ENCODE peak calls at places on chromosomes 3 and 15, in ten cellular contexts. One of them, this sample, is unnamed.

GRCh38 chr3:117441851-117442250 is 732.3 kb downstream of the TUSC7 start:
- DNase-seq in ELR: no peak
- DNase-seq in HTR-8/SVneo: no peak
- DNase-seq in HFF-Myc: no peak
- DNase-seq in AG08396: no peak
- DNase-seq in AG08395: no peak
- DNase-seq in CD4-positive, alpha-beta T cell: no peak
- DNase-seq in T47D: no peak
- DNase-seq in activated B cell treated with CpG ODN at 0.5 μM for 24 hours: no peak
- DNase-seq in stimulated activated CD4-positive, alpha-beta T cell treated with anti-CD3 and anti-CD28 coated beads, Interleukin-2, amount 100 ng/mL, for 48 hours: no peak
- DNase-seq in this sample: no peak

GRCh38 chr3:37766797-37767776 is 94.6 kb upstream of the CTDSPL start:
- DNase-seq in CD4-positive, alpha-beta T cell: no peak
- DNase-seq in AG08396: no peak
- DNase-seq in ELR: no peak
- DNase-seq in T47D: no peak
- DNase-seq in AG08395: no peak
- DNase-seq in activated B cell treated with CpG ODN at 0.5 μM for 24 hours: no peak
- DNase-seq in HFF-Myc: no peak
- DNase-seq in stimulated activated CD4-positive, alpha-beta T cell treated with anti-CD3 and anti-CD28 coated beads, Interleukin-2, amount 100 ng/mL, for 48 hours: no peak
- DNase-seq in HTR-8/SVneo: no peak
- DNase-seq in this sample: no peak

GRCh38 chr15:26852980-26853379 is 13.9 kb upstream of the GABRA5 start:
- DNase-seq in HFF-Myc: no peak
- DNase-seq in ELR: no peak
- DNase-seq in stimulated activated CD4-positive, alpha-beta T cell treated with anti-CD3 and anti-CD28 coated beads, Interleukin-2, amount 100 ng/mL, for 48 hours: no peak
- DNase-seq in HTR-8/SVneo: no peak
- DNase-seq in activated B cell treated with CpG ODN at 0.5 μM for 24 hours: no peak
- DNase-seq in AG08395: no peak
- DNase-seq in AG08396: no peak
- DNase-seq in T47D: no peak
- DNase-seq in CD4-positive, alpha-beta T cell: no peak
- DNase-seq in this sample: no peak

GRCh38 chr15:61084944-61085367 is 144.1 kb downstream of the RORA start:
- DNase-seq in AG08395: peak; percentile 20
- DNase-seq in CD4-positive, alpha-beta T cell: no peak
- DNase-seq in AG08396: no peak
- DNase-seq in HFF-Myc: no peak
- DNase-seq in stimulated activated CD4-positive, alpha-beta T cell treated with anti-CD3 and anti-CD28 coated beads, Interleukin-2, amount 100 ng/mL, for 48 hours: no peak
- DNase-seq in ELR: no peak
- DNase-seq in HTR-8/SVneo: no peak
- DNase-seq in activated B cell treated with CpG ODN at 0.5 μM for 24 hours: no peak
- DNase-seq in T47D: no peak
- DNase-seq in this sample: no peak

GRCh38 chr3:160796813-160797164 is 40.8 kb downstream of the PPM1L start:
- DNase-seq in HFF-Myc: no peak
- DNase-seq in stimulated activated CD4-positive, alpha-beta T cell treated with anti-CD3 and anti-CD28 coated beads, Interleukin-2, amount 100 ng/mL, for 48 hours: no peak
- DNase-seq in HTR-8/SVneo: no peak
- DNase-seq in ELR: no peak
- DNase-seq in AG08396: no peak
- DNase-seq in AG08395: no peak
- DNase-seq in T47D: peak; percentile 21
- DNase-seq in activated B cell treated with CpG ODN at 0.5 μM for 24 hours: no peak
- DNase-seq in CD4-positive, alpha-beta T cell: no peak
- DNase-seq in this sample: no peak

GRCh38 chr3:170839518-170840100 is 30.4 kb downstream of the RPL22L1 start:
- DNase-seq in CD4-positive, alpha-beta T cell: no peak
- DNase-seq in HFF-Myc: no peak
- DNase-seq in activated B cell treated with CpG ODN at 0.5 μM for 24 hours: no peak
- DNase-seq in AG08395: no peak
- DNase-seq in AG08396: no peak
- DNase-seq in stimulated activated CD4-positive, alpha-beta T cell treated with anti-CD3 and anti-CD28 coated beads, Interleukin-2, amount 100 ng/mL, for 48 hours: no peak
- DNase-seq in ELR: peak; percentile 36
- DNase-seq in T47D: no peak
- DNase-seq in HTR-8/SVneo: no peak
- DNase-seq in this sample: no peak

GRCh38 chr3:78974181-78974770 is 793.5 kb downstream of the ROBO1 start:
- DNase-seq in activated B cell treated with CpG ODN at 0.5 μM for 24 hours: no peak
- DNase-seq in AG08395: peak; percentile 31
- DNase-seq in CD4-positive, alpha-beta T cell: no peak
- DNase-seq in HTR-8/SVneo: no peak
- DNase-seq in HFF-Myc: no peak
- DNase-seq in AG08396: peak; percentile 13
- DNase-seq in T47D: no peak
- DNase-seq in ELR: peak; percentile 58
- DNase-seq in stimulated activated CD4-positive, alpha-beta T cell treated with anti-CD3 and anti-CD28 coated beads, Interleukin-2, amount 100 ng/mL, for 48 hours: no peak
- DNase-seq in this sample: no peak

GRCh38 chr3:154120903-154121235 is 321 bp upstream of the ARHGEF26 start:
- DNase-seq in HFF-Myc: no peak
- DNase-seq in AG08395: no peak
- DNase-seq in T47D: no peak
- DNase-seq in CD4-positive, alpha-beta T cell: no peak
- DNase-seq in AG08396: no peak
- DNase-seq in ELR: no peak
- DNase-seq in activated B cell treated with CpG ODN at 0.5 μM for 24 hours: no peak
- DNase-seq in stimulated activated CD4-positive, alpha-beta T cell treated with anti-CD3 and anti-CD28 coated beads, Interleukin-2, amount 100 ng/mL, for 48 hours: no peak
- DNase-seq in HTR-8/SVneo: no peak
- DNase-seq in this sample: no peak

GRCh38 chr3:18207232-18207631 is 217.9 kb downstream of the SATB1 start:
- DNase-seq in activated B cell treated with CpG ODN at 0.5 μM for 24 hours: no peak
- DNase-seq in CD4-positive, alpha-beta T cell: no peak
- DNase-seq in ELR: no peak
- DNase-seq in AG08395: no peak
- DNase-seq in HFF-Myc: no peak
- DNase-seq in AG08396: no peak
- DNase-seq in HTR-8/SVneo: no peak
- DNase-seq in T47D: no peak
- DNase-seq in stimulated activated CD4-positive, alpha-beta T cell treated with anti-CD3 and anti-CD28 coated beads, Interleukin-2, amount 100 ng/mL, for 48 hours: peak; percentile 13
- DNase-seq in this sample: no peak

GRCh38 chr3:9213019-9213646 is 36.3 kb downstream of the SRGAP3 start:
- DNase-seq in AG08395: no peak
- DNase-seq in CD4-positive, alpha-beta T cell: no peak
- DNase-seq in AG08396: no peak
- DNase-seq in HFF-Myc: no peak
- DNase-seq in ELR: no peak
- DNase-seq in activated B cell treated with CpG ODN at 0.5 μM for 24 hours: no peak
- DNase-seq in stimulated activated CD4-positive, alpha-beta T cell treated with anti-CD3 and anti-CD28 coated beads, Interleukin-2, amount 100 ng/mL, for 48 hours: no peak
- DNase-seq in HTR-8/SVneo: no peak
- DNase-seq in T47D: no peak
- DNase-seq in this sample: no peak

This sample was measured in HCT116.